ENCODE peak calls at places on chromosomes 16 and 17, in five cellular contexts. C is fibroblast of lung, Y is spleen, O is fibroblast of mammary gland, I is kidney epithelial cell. E is an unnamed sample.

GRCh38 chr16:67071476-67072048 is 38.2 kb upstream of the PHAF1 start:
- DNase-seq in O (no peak), Y (no peak), I (no peak), C (peak), E (no peak)

GRCh38 chr17:66275651-66276050 is 26.8 kb upstream of the PRKCA start:
- DNase-seq in I (peak), C (peak), Y (no peak), O (peak), E (no peak)

GRCh38 chr17:73349138-73349537 is 37.3 kb upstream of the CDC42EP4 start:
- DNase-seq in Y (no peak), I (no peak), C (no peak), O (no peak), E (no peak)

GRCh38 chr17:31549121-31549524 is 157.6 kb downstream of the RAB11FIP4 start:
- DNase-seq in O (peak), C (no peak), I (no peak), Y (no peak), E (peak)

GRCh38 chr17:82679586-82680465 is 18.7 kb downstream of the RAB40B start:
- DNase-seq in I (no peak), O (no peak), Y (no peak), C (no peak), E (no peak)

GRCh38 chr16:85707528-85708095 is 18.9 kb upstream of the GINS2 start:
- DNase-seq in C (no peak), I (no peak), O (no peak), Y (no peak), E (no peak)

GRCh38 chr17:4895676-4896331 is 3.5 kb upstream of the C17orf107 start:
- DNase-seq in C (no peak), Y (no peak), I (no peak), O (no peak), E (no peak)

GRCh38 chr17:66353937-66354401 is 51.6 kb downstream of the PRKCA start:
- DNase-seq in C (peak), I (no peak), O (peak), Y (no peak), E (no peak)

GRCh38 chr16:77068402-77068801 is 122.6 kb upstream of the MON1B start:
- DNase-seq in C (no peak), O (no peak), I (no peak), Y (no peak), E (no peak)

GRCh38 chr17:35617505-35617904 is 30.4 kb downstream of the AP2B1 start:
- DNase-seq in O (no peak), C (no peak), I (no peak), Y (no peak), E (no peak)

GRCh38 chr17:31581022-31581483 is 189.6 kb downstream of the RAB11FIP4 start:
- DNase-seq in I (no peak), Y (peak), O (peak), C (peak), E (no peak)

GRCh38 chr17:72622661-72623433 is 469.6 kb downstream of the SLC39A11 start:
- DNase-seq in I (peak), C (peak), O (no peak), Y (no peak), E (no peak)

DNA sequence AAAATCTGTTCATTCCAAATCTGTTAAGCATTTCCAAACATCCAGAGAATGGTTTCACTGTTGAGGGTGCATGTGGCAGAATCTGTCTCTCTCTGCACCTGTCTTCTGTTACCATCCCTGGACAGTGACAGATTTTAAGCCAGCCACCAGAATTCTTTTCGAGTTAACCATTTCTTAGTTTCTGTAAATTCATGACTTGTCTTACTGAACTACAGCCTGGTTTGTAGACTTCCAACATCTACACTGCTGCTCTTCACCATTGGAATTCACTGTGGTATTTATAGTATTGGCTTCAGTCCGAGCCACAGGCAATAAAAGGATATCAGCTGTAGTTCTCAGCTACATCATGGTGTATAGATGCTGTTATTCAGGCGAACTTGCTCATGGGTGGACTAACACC is 47.6 kb downstream of the GOSR1 start:
- DNase-seq in C (peak), O (no peak), I (no peak), Y (no peak), E (no peak)
- H3K4me3 ChIP-seq in C (no peak), O (no peak), I (no peak), Y (no peak), E (no peak)

DNA sequence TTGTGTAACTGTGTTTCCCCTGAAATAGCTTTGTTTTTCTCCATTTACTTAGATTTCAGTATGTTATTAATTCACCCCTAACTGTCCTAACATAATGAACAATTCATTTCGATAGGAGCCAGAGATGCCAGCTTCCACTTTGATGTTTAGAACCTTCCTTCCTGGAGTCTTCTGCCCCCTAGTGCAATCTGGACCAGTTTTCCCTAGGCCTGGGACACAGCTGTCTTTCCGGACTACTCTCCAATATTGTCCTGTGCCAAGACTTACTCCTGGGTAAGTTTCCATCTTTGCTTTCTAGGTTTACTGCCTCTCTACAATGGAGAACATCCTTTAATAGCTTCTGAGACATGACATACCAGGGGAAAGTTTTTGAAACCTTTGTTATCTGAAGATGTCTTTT is 12.8 kb downstream of the RECQL5 start:
- DNase-seq in C (no peak), O (peak), Y (no peak), I (no peak), E (no peak)
- TF ChIP-seq CTCF in C (peak), O (peak), Y (no peak), I (peak), E (no peak)

DNA sequence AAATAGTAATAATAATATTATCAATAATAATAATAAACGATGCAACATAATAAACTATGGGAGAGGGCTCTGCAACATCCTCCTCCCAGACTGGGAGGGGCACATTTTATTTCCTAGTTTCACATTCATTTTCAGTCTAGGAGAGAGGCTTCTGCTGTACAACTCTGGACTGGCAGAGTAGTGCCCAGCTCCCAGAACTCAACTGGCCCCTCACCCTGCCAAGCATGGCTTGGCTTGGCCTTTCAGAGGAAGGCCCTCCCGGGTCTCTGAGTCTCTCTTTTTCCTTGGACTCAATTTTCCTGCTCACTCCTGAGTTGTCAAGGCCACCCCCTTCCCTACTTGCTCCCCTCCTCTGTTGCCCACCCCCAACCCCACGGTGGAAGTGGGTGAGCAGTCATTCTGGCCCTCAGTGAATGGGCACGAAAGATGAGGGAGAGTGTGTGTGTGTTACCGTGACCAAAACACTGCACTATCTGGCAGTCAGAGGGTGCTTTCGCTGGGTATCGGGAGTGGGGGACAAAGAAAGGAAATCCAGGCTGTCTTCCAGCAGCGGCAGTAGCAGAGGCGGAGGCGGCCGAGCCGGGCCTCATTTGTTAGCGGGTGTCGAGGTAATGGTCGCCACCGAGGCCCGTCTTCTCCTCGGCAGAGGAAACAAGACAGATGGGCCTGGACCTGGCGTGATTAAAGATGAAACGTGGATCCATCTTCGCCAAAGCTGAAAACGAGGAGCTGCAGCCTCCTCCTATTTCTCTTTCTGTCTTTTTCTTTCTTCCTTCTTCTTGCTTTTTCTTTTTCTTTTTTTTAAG is 2.3 kb downstream of the HOXB4 start:
- DNase-seq in I (no peak), Y (no peak), O (no peak), C (no peak), E (no peak)
- H3K4me3 ChIP-seq in I (peak), Y (no peak), O (peak), C (peak), E (no peak)

DNA sequence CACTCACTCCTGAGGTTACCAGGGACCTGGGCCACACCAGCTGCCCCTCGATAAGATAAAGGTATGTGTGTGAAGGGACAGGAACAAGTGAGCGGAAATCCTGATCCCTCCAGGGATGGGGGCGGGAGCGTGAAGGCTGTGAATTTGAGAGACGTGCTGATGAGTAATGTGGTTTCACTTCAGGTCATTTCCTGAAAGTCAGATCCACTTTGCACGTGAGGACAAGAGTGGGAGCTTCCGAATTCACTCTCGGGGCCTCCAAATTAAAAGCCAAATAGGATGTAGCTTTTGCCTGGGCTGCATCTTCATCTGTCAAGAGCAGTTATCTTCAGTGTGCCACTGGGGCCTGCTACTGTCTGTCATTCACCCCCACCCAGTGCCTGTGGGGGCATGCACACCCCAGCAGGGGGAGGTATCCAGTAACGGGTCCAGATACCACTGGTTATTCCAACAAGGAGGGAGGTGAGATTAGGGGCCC is 87.4 kb upstream of the LHX1 start:
- DNase-seq in I (peak), C (peak), O (peak), Y (no peak), E (peak)
- TF ChIP-seq CTCF in I (peak), C (no peak), O (no peak), Y (no peak), E (peak)